ENCODE peak calls at places on chromosomes 5 and 9, in seven cellular contexts. One of them, this sample, is unnamed.

GRCh38 chr5:168494057-168494555 is 7.8 kb downstream of the RARS1 start:
- DNase-seq in PC-9: no peak
- DNase-seq in psoas muscle: no peak
- DNase-seq in tibial artery: no peak
- DNase-seq in heart right ventricle: no peak
- DNase-seq in body of pancreas: no peak
- DNase-seq in IMR-90: no peak
- DNase-seq in this sample: no peak

GRCh38 chr5:67478337-67478736 is 281.7 kb upstream of the CD180 start:
- DNase-seq in PC-9: no peak
- DNase-seq in tibial artery: no peak
- DNase-seq in IMR-90: no peak
- DNase-seq in psoas muscle: no peak
- DNase-seq in body of pancreas: no peak
- DNase-seq in heart right ventricle: no peak
- DNase-seq in this sample: no peak

GRCh38 chr9:121876212-121876611 is 216.9 kb downstream of the TTLL11 start:
- DNase-seq in PC-9: no peak
- DNase-seq in body of pancreas: no peak
- DNase-seq in tibial artery: no peak
- DNase-seq in IMR-90: no peak
- DNase-seq in heart right ventricle: no peak
- DNase-seq in psoas muscle: no peak
- DNase-seq in this sample: no peak

GRCh38 chr5:148343049-148343413 is 7.7 kb downstream of the SPINK9 start:
- DNase-seq in PC-9: peak; percentile 67
- DNase-seq in heart right ventricle: no peak
- DNase-seq in body of pancreas: no peak
- DNase-seq in IMR-90: no peak
- DNase-seq in psoas muscle: no peak
- DNase-seq in tibial artery: no peak
- DNase-seq in this sample: peak; percentile 15

GRCh38 chr9:32580631-32581300 is 7.8 kb upstream of the NDUFB6 start:
- DNase-seq in heart right ventricle: no peak
- DNase-seq in PC-9: no peak
- DNase-seq in tibial artery: no peak
- DNase-seq in body of pancreas: no peak
- DNase-seq in psoas muscle: no peak
- DNase-seq in IMR-90: no peak
- DNase-seq in this sample: no peak

GRCh38 chr5:137304227-137304874 is 194.8 kb downstream of the SPOCK1 start:
- DNase-seq in IMR-90: no peak
- DNase-seq in heart right ventricle: peak; percentile 15
- DNase-seq in body of pancreas: peak; percentile 97
- DNase-seq in psoas muscle: no peak
- DNase-seq in PC-9: no peak
- DNase-seq in tibial artery: no peak
- DNase-seq in this sample: no peak

GRCh38 chr5:34684281-34684979 is 28.3 kb downstream of the RAI14 start:
- DNase-seq in body of pancreas: peak; percentile 12
- DNase-seq in psoas muscle: no peak
- DNase-seq in IMR-90: peak; percentile 59
- DNase-seq in heart right ventricle: no peak
- DNase-seq in PC-9: peak; percentile 85
- DNase-seq in tibial artery: no peak
- DNase-seq in this sample: no peak

GRCh38 chr9:93129286-93129685 is 4.8 kb downstream of the NINJ1 start:
- DNase-seq in PC-9: no peak
- DNase-seq in IMR-90: no peak
- DNase-seq in heart right ventricle: no peak
- DNase-seq in tibial artery: no peak
- DNase-seq in body of pancreas: no peak
- DNase-seq in psoas muscle: no peak
- DNase-seq in this sample: peak; percentile 80

GRCh38 chr9:35903049-35903448 is 3.0 kb upstream of the HRCT1 start:
- DNase-seq in IMR-90: peak; percentile 65
- DNase-seq in tibial artery: no peak
- DNase-seq in body of pancreas: peak; percentile 40
- DNase-seq in PC-9: no peak
- DNase-seq in psoas muscle: no peak
- DNase-seq in heart right ventricle: no peak
- DNase-seq in this sample: no peak

GRCh38 chr9:8660383-8660782 is 860.8 kb upstream of the DMAC1 start:
- DNase-seq in body of pancreas: peak; percentile 65
- DNase-seq in IMR-90: no peak
- DNase-seq in PC-9: no peak
- DNase-seq in psoas muscle: peak; percentile 43
- DNase-seq in heart right ventricle: peak; percentile 38
- DNase-seq in tibial artery: peak; percentile 74
- DNase-seq in this sample: no peak

GRCh38 chr5:149618581-149619248 is 37.4 kb downstream of the ARHGEF37 start:
- DNase-seq in heart right ventricle: no peak
- DNase-seq in tibial artery: no peak
- DNase-seq in body of pancreas: peak; percentile 41
- DNase-seq in psoas muscle: no peak
- DNase-seq in PC-9: peak; percentile 77
- DNase-seq in IMR-90: peak; percentile 72
- DNase-seq in this sample: no peak

GRCh38 chr5:169631360-169631759 is 5.7 kb upstream of the DOCK2 start:
- DNase-seq in heart right ventricle: no peak
- DNase-seq in PC-9: no peak
- DNase-seq in IMR-90: peak; percentile 65
- DNase-seq in body of pancreas: no peak
- DNase-seq in psoas muscle: no peak
- DNase-seq in tibial artery: no peak
- DNase-seq in this sample: no peak

GRCh38 chr5:65808261-65808741 is 86.3 kb downstream of the NLN start:
- DNase-seq in heart right ventricle: no peak
- DNase-seq in IMR-90: peak; percentile 10
- DNase-seq in body of pancreas: no peak
- DNase-seq in PC-9: no peak
- DNase-seq in tibial artery: no peak
- DNase-seq in psoas muscle: no peak
- DNase-seq in this sample: no peak

GRCh38 chr5:36300181-36300926 is 1.3 kb downstream of the RANBP3L start:
- DNase-seq in heart right ventricle: no peak
- DNase-seq in body of pancreas: no peak
- DNase-seq in PC-9: no peak
- DNase-seq in IMR-90: peak; percentile 1
- DNase-seq in tibial artery: no peak
- DNase-seq in psoas muscle: no peak
- DNase-seq in this sample: no peak

GRCh38 chr9:35186524-35186923 is 24.7 kb downstream of the UNC13B start:
- DNase-seq in heart right ventricle: no peak
- DNase-seq in psoas muscle: no peak
- DNase-seq in PC-9: no peak
- DNase-seq in IMR-90: no peak
- DNase-seq in body of pancreas: no peak
- DNase-seq in tibial artery: no peak
- DNase-seq in this sample: no peak

GRCh38 chr9:129436751-129437625 is 183.9 kb downstream of the C9orf50 start:
- DNase-seq in IMR-90: peak; percentile 57
- DNase-seq in tibial artery: peak; percentile 58
- DNase-seq in PC-9: peak; percentile 31
- DNase-seq in body of pancreas: peak; percentile 86
- DNase-seq in heart right ventricle: peak; percentile 76
- DNase-seq in psoas muscle: peak; percentile 67
- DNase-seq in this sample: peak; percentile 91

GRCh38 chr9:95383198-95383673 is 65.7 kb upstream of the FANCC start:
- DNase-seq in psoas muscle: no peak
- DNase-seq in heart right ventricle: no peak
- DNase-seq in tibial artery: no peak
- DNase-seq in IMR-90: peak; percentile 85
- DNase-seq in body of pancreas: no peak
- DNase-seq in PC-9: peak; percentile 83
- DNase-seq in this sample: no peak

GRCh38 chr5:1329111-1329579 is 15.8 kb downstream of the CLPTM1L start:
- DNase-seq in body of pancreas: no peak
- DNase-seq in heart right ventricle: no peak
- DNase-seq in tibial artery: no peak
- DNase-seq in PC-9: no peak
- DNase-seq in psoas muscle: no peak
- DNase-seq in IMR-90: no peak
- DNase-seq in this sample: peak; percentile 45

GRCh38 chr9:89951671-89952070 is 346.9 kb downstream of the GADD45G start:
- DNase-seq in IMR-90: peak; percentile 16
- DNase-seq in PC-9: no peak
- DNase-seq in tibial artery: no peak
- DNase-seq in body of pancreas: no peak
- DNase-seq in psoas muscle: no peak
- DNase-seq in heart right ventricle: no peak
- DNase-seq in this sample: no peak

GRCh38 chr9:104682642-104683041 is 11.7 kb upstream of the OR13D1 start:
- DNase-seq in body of pancreas: no peak
- DNase-seq in psoas muscle: no peak
- DNase-seq in IMR-90: peak; percentile 51
- DNase-seq in PC-9: no peak
- DNase-seq in heart right ventricle: no peak
- DNase-seq in tibial artery: no peak
- DNase-seq in this sample: no peak

GRCh38 chr5:68395302-68395701 is 179.7 kb downstream of the PIK3R1 start:
- DNase-seq in body of pancreas: no peak
- DNase-seq in heart right ventricle: no peak
- DNase-seq in PC-9: no peak
- DNase-seq in IMR-90: no peak
- DNase-seq in tibial artery: no peak
- DNase-seq in psoas muscle: no peak
- DNase-seq in this sample: no peak

GRCh38 chr5:17860660-17861315 is 226.5 kb downstream of the TAF11L14 start:
- DNase-seq in psoas muscle: no peak
- DNase-seq in tibial artery: no peak
- DNase-seq in IMR-90: peak; percentile 32
- DNase-seq in PC-9: no peak
- DNase-seq in body of pancreas: no peak
- DNase-seq in heart right ventricle: no peak
- DNase-seq in this sample: no peak

GRCh38 chr5:126645132-126645531 is 44.4 kb downstream of the PHAX start:
- DNase-seq in IMR-90: no peak
- DNase-seq in psoas muscle: no peak
- DNase-seq in body of pancreas: no peak
- DNase-seq in tibial artery: no peak
- DNase-seq in PC-9: no peak
- DNase-seq in heart right ventricle: no peak
- DNase-seq in this sample: no peak

DNA sequence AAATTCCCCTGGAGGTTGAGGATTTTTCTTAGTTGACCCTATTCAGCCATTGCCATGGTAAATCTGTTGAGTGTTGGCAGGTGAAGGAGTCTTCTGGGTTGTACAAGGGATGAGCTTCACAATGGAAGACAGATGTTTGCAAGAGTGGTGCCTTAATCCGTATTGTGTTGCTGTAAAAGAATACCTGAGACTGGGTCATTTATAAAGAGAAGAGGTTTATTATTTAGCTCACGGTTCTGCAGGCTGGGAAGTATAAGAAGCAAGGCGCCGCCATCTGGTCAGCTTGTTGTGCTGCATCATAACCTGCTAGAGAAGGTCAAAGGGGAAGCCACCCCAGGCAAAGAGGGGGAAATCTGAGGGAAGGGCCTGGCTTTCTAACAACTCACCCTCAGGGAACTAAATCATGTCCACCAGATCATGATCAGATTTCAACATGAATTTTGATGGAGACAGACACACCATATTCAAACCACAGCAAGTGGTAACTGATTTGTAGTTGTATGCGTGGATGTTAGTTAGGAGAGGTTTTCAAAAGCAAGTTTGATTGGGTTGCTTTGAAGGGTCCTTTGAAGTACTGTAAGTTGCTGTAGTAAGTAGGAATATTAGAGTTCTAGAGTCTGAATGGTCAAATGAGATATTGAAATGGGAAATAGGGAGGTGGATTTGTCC is 2.5 kb downstream of the TNPO1 start:
- DNase-seq in IMR-90: peak; percentile 48
- DNase-seq in heart right ventricle: peak; percentile 49
- DNase-seq in psoas muscle: peak; percentile 60
- DNase-seq in PC-9: peak; percentile 58
- DNase-seq in tibial artery: peak; percentile 74
- DNase-seq in body of pancreas: peak; percentile 77
- DNase-seq in this sample: no peak
- H3K4me3 ChIP-seq in IMR-90: peak overlapping the region; percentile 37
- H3K4me3 ChIP-seq in heart right ventricle: peak overlapping the region; percentile 89
- H3K4me3 ChIP-seq in psoas muscle: peak overlapping the region; percentile 91
- H3K4me3 ChIP-seq in PC-9: peak overlapping the region; percentile 81
- H3K4me3 ChIP-seq in tibial artery: no peak overlapping the region
- H3K4me3 ChIP-seq in body of pancreas: no peak overlapping the region
- H3K4me3 ChIP-seq in this sample: peak overlapping the region; percentile 18

DNA sequence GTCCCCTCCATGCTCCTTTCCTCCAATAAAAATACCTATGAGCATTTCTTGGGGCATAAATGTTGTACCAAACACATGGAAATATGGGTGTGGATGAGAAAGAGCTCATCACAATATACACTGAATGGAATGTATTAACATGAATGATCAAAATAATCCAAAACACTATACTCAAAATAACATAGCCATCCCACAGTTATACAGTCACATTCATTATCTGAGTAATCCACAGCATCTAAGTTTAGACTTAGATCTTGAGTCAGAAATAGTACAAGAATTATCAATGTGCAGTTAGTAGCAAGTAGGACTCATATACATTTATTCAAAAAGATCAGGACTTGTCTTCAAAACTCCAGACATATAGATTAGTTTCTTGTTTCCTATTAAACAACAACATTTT is 175.2 kb upstream of the NREP start:
- DNase-seq in tibial artery: no peak
- DNase-seq in PC-9: no peak
- DNase-seq in heart right ventricle: no peak
- DNase-seq in body of pancreas: no peak
- DNase-seq in psoas muscle: no peak
- DNase-seq in IMR-90: peak; percentile 61
- DNase-seq in this sample: no peak
- H3K4me1 ChIP-seq in tibial artery: peaks cover 17% of the 10 kb centered on the region
- H3K4me1 ChIP-seq in PC-9: no peaks in the 10 kb centered on the region
- H3K4me1 ChIP-seq in heart right ventricle: no peaks in the 10 kb centered on the region
- H3K4me1 ChIP-seq in body of pancreas: no peaks in the 10 kb centered on the region
- H3K4me1 ChIP-seq in psoas muscle: peaks cover 7% of the 10 kb centered on the region
- H3K4me1 ChIP-seq in IMR-90: peaks cover 14% of the 10 kb centered on the region
- H3K4me1 ChIP-seq in this sample: no peaks in the 10 kb centered on the region

GRCh38 chr5:11324521-11325289 is 563.7 kb upstream of the DAP start:
- DNase-seq in IMR-90: no peak
- DNase-seq in psoas muscle: no peak
- DNase-seq in PC-9: no peak
- DNase-seq in body of pancreas: no peak
- DNase-seq in tibial artery: no peak
- DNase-seq in heart right ventricle: no peak
- DNase-seq in this sample: no peak
- H3K27ac ChIP-seq in IMR-90: no peak overlapping the region
- H3K27ac ChIP-seq in psoas muscle: no peak overlapping the region
- H3K27ac ChIP-seq in PC-9: no peak overlapping the region
- H3K27ac ChIP-seq in body of pancreas: no peak overlapping the region
- H3K27ac ChIP-seq in tibial artery: peak overlapping the region; percentile 42
- H3K27ac ChIP-seq in heart right ventricle: peak overlapping the region; percentile 30
- H3K27ac ChIP-seq in this sample: peak overlapping the region; percentile 83

DNA sequence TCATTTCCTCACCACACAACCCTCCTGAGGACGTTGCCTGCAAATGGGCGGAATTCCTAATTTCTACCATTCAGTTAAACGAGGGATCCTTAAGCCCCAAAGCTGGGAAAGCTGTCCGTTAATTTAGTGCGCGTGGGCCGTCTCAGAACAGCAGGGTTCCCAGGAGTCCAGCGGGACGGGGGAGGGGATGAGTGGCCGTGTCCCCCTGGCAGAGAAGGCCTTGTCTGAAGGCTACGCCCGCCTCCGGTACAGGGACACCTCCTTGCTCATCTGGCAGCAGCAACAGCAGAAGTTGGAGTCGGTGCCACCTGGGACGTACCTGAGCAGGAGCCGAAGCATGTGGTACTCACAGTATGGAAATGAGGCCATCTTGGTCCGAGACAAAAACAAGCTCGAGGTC is 1.3 kb downstream of the BRD3OS start:
- DNase-seq in PC-9: no peak
- DNase-seq in heart right ventricle: no peak
- DNase-seq in tibial artery: no peak
- DNase-seq in IMR-90: no peak
- DNase-seq in body of pancreas: no peak
- DNase-seq in psoas muscle: no peak
- DNase-seq in this sample: peak; percentile 86
- H3K4me3 ChIP-seq in PC-9: no peak overlapping the region
- H3K4me3 ChIP-seq in heart right ventricle: no peak overlapping the region
- H3K4me3 ChIP-seq in tibial artery: no peak overlapping the region
- H3K4me3 ChIP-seq in IMR-90: no peak overlapping the region
- H3K4me3 ChIP-seq in body of pancreas: no peak overlapping the region
- H3K4me3 ChIP-seq in psoas muscle: no peak overlapping the region
- H3K4me3 ChIP-seq in this sample: no peak overlapping the region

This sample was measured in kidney.